ENCODE peak calls at places on chromosomes 2 and 18, in four cellular contexts. I is heart right ventricle, Y is fibroblast of lung, M is fibroblast of pulmonary artery. W is an unnamed sample.

GRCh38 chr18:73296686-73297085 is 428.9 kb upstream of the NETO1 start:
- DNase-seq in Y (no peak), M (no peak), I (no peak), W (peak; percentile 4)

GRCh38 chr18:48563027-48563426 is 24.2 kb downstream of the CTIF start:
- DNase-seq in Y (peak; percentile 72), M (peak; percentile 75), I (no peak), W (peak; percentile 78)

GRCh38 chr2:9799729-9800632 is 43.3 kb upstream of the TAF1B start:
- DNase-seq in Y (peak; percentile 79), I (peak; percentile 87), M (peak; percentile 79), W (peak; percentile 74)

GRCh38 chr18:7482342-7482741 is 84.8 kb upstream of the PTPRM start:
- DNase-seq in Y (no peak), M (no peak), I (no peak), W (no peak)

GRCh38 chr2:29108225-29108624 is 7.0 kb upstream of the CLIP4 start:
- DNase-seq in Y (peak; percentile 96), M (peak; percentile 92), I (no peak), W (peak; percentile 91)

GRCh38 chr2:172912245-172912644 is 163.4 kb upstream of the MAP3K20 start:
- DNase-seq in Y (no peak), I (no peak), M (no peak), W (no peak)

GRCh38 chr2:38474833-38475566 is 97.9 kb upstream of the ATL2 start:
- DNase-seq in M (no peak), Y (no peak), I (no peak), W (no peak)

GRCh38 chr18:36287653-36288052 is 9.9 kb upstream of the FHOD3 start:
- DNase-seq in M (no peak), I (no peak), Y (no peak), W (no peak)

GRCh38 chr2:29201979-29202378 is 86.8 kb downstream of the CLIP4 start:
- DNase-seq in M (no peak), I (no peak), Y (no peak), W (no peak)

GRCh38 chr2:130327703-130328527 is 14.8 kb upstream of the IMP4 start:
- DNase-seq in I (no peak), M (peak; percentile 31), Y (peak; percentile 63), W (peak; percentile 85)

GRCh38 chr2:214069254-214069653 is 341.6 kb upstream of the VWC2L start:
- DNase-seq in I (no peak), M (peak; percentile 83), Y (peak; percentile 86), W (peak; percentile 95)

GRCh38 chr2:83054751-83055150 is 1404.3 kb downstream of the SUCLG1 start:
- DNase-seq in M (no peak), Y (peak; percentile 38), I (no peak), W (peak; percentile 57)

GRCh38 chr2:189933911-189934399 is 128.6 kb downstream of the MSTN start:
- DNase-seq in M (peak; percentile 88), Y (peak; percentile 86), I (no peak), W (peak; percentile 84)

GRCh38 chr2:197198890-197199289 is 111.7 kb downstream of the ANKRD44 start:
- DNase-seq in Y (no peak), I (peak; percentile 21), M (peak; percentile 51), W (no peak)

GRCh38 chr2:68196120-68196716 is 38.5 kb downstream of the PNO1 start:
- DNase-seq in M (peak; percentile 71), Y (peak; percentile 76), I (peak; percentile 35), W (peak; percentile 53)

GRCh38 chr2:42474765-42475454 is 18.9 kb downstream of the KCNG3 start:
- DNase-seq in M (no peak), Y (no peak), I (no peak), W (no peak)

GRCh38 chr2:238955648-238956531 is 108.0 kb downstream of the TWIST2 start:
- DNase-seq in I (no peak), Y (no peak), M (peak; percentile 29), W (peak; percentile 19)

GRCh38 chr2:58291726-58292430 is 50.8 kb upstream of the FANCL start:
- DNase-seq in Y (no peak), M (no peak), I (no peak), W (no peak)

GRCh38 chr2:43818761-43819160 is 19.9 kb downstream of the ABCG5 start:
- DNase-seq in I (no peak), Y (peak; percentile 75), M (peak; percentile 73), W (peak; percentile 34)

GRCh38 chr18:72674710-72675109 is 130.6 kb upstream of the CBLN2 start:
- DNase-seq in Y (no peak), M (no peak), I (no peak), W (no peak)

DNA sequence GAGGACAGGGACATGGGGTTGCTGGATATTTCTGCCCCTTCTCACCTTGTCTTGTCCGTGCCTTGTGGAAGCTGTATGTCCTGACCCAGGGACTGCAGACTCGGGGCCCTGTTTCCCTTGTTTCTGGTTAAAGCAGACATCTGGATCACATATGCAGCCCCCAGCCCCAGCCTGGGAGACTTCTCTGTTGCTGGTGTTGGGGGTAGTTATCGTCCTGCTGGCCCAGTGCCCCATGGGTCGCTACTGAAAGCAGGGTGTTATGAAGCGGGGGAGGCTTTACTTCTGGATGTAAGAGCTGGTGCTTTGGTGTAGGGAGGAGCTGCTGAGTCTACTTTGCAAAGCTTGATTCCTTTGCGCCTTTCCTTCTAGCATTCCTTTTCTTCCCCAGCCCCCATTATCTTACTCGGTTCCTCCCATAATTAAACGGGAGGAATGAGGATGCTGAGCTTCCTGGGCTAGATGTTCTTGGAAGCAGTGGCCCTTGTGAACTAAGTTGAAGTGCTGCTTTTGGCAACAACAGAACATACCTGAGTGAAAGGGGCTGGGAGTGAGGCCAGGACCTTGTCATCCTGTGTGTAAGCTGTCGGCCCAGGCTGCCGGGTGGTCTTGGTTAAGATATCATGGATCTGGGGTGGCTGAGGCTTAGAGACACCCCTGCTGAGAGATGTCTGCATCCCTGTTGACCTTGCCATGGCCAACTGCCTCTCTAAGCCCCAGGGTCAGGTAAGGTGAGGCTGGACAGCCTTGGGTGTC is 3.4 kb downstream of the TET3 start:
- DNase-seq in I (no peak), Y (no peak), M (no peak), W (no peak)
- H3K4me3 ChIP-seq in I (peak overlapping the region; percentile 7), Y (peak overlapping the region; percentile 40), M (peak overlapping the region; percentile 6), W (no peak overlapping the region)

GRCh38 chr2:76467326-76467725 is 756.6 kb upstream of the GCFC2 start:
- DNase-seq in M (no peak), Y (no peak), I (no peak), W (no peak)

GRCh38 chr2:76461431-76461830 is 750.7 kb upstream of the GCFC2 start:
- DNase-seq in Y (no peak), I (no peak), M (no peak), W (no peak)

GRCh38 chr2:76469066-76469465 is 758.4 kb upstream of the GCFC2 start:
- DNase-seq in I (no peak), Y (no peak), M (no peak), W (no peak)

DNA sequence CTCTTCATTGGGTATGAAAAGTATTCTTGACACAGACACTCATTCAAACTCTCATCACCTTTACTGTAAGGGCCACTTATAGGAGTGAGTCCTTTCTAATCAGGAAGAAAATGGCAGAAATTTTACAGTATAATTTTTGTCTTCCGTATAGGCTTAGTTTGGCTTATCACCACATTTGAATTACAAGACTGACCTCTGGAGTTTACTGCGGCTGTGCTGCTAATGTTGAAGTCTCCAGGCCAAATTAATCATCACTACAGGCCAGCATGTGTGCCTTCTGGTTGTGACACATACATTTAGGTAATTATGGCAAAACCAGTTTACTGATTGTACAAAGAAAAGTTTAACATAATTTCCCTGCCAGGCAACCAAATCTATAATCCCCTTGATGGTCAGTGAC is 753.6 kb upstream of the GCFC2 start:
- DNase-seq in I (no peak), M (no peak), Y (no peak), W (no peak)
- TF ChIP-seq CTCF in I (no peak), M (no peak), Y (no peak), W (no peak)

DNA sequence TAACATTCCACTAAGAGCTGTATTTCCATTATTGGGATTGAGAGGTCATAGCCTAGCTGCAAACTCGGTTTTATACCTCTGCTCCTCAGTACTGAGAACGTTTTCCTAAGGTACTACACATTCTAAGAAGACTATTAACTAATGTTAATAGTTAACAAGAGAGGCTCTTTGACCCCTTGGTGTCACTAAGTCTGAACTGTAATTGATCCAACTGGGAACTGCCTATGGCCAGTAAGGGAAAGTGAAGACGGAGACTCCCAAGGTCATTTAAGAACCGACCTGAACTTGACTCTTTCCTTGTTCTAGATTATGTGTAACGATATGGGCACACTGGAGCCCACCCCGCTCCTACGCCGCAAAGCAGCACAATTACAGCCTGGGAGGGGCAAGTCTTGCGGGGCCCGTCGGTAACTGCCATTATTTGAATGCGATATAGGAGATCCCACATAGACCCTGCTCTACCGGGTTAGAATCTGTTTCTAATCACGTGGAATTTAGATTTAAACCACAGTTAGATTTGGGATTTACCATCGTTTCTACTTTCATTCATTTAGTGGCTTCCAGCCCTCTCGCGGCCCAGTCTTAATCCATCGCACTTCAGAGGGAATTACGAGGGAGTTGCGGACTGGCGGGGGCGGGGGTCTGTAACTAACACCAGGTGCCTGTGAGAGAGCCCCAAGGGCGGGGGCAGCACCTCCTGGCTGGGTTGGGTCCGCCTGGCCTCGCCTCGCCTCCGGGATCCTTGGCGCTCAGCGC is 84.1 kb upstream of the EPB41L3 start:
- DNase-seq in Y (peak; percentile 1), M (no peak), I (peak; percentile 19), W (no peak)
- H3K4me3 ChIP-seq in Y (peak overlapping the region; percentile 55), M (peak overlapping the region; percentile 56), I (peak overlapping the region; percentile 65), W (peak overlapping the region; percentile 43)

DNA sequence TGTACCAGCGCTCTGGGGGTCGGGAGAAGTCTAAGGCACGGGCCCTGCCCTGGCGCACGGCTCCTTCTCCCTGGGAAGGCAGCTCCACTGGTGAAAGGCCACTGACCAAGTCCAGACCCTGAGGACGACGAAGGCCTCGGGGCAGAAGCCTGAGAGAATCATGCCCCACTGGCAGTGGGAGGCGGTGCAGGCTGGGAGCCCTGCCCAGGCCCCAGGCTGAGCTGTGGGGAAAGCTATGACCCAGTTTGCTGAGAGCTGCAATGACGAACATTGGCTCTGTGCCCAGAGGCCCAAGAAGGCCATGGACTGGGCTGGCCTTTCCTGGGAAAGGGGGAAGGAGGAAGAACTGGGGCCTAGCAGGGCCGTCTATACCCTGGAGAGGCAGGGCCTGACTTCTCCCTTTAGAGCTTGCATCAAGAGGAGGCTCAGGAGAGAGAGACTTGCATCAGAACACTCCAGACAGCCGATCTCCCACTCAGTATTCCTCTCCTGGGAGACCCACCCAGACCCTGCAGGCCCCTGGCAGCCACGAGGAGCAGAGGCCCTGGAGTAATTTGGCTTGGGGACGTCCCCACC is 32.9 kb downstream of the HS1BP3 start:
- DNase-seq in Y (peak; percentile 100), I (peak; percentile 98), M (peak; percentile 100), W (peak; percentile 99)
- TF ChIP-seq CTCF in Y (peak; percentile 38), I (peak; percentile 35), M (peak; percentile 57), W (peak; percentile 54)

GRCh38 chr2:234241656-234242445 is 191.3 kb downstream of the SPP2 start:
- DNase-seq in I (no peak), M (peak; percentile 44), Y (peak; percentile 43), W (peak; percentile 92)
- H3K4me3 ChIP-seq in I (no peak overlapping the region), M (no peak overlapping the region), Y (no peak overlapping the region), W (no peak overlapping the region)